ENCODE peak calls at places on chromosomes 2 and 18, in four cellular contexts. One of them, this sample, is unnamed.

GRCh38 chr2:113806217-113806913 is 49.9 kb upstream of the SLC35F5 start:
- DNase-seq in natural killer cell: no peak
- DNase-seq in GM10248: no peak
- DNase-seq in HFFc6: peak
- DNase-seq in this sample: no peak

GRCh38 chr2:168961450-168962229 is 60.5 kb downstream of the G6PC2 start:
- DNase-seq in natural killer cell: no peak
- DNase-seq in GM10248: peak
- DNase-seq in HFFc6: peak
- DNase-seq in this sample: peak

GRCh38 chr18:79525556-79526467 is 130.1 kb downstream of the NFATC1 start:
- DNase-seq in natural killer cell: peak
- DNase-seq in GM10248: no peak
- DNase-seq in HFFc6: no peak
- DNase-seq in this sample: no peak

GRCh38 chr2:141869572-141869971 is 261.2 kb downstream of the LRP1B start:
- DNase-seq in natural killer cell: no peak
- DNase-seq in GM10248: no peak
- DNase-seq in HFFc6: no peak
- DNase-seq in this sample: no peak

GRCh38 chr2:55425449-55425848 is 5.8 kb upstream of the CCDC88A start:
- DNase-seq in natural killer cell: no peak
- DNase-seq in GM10248: no peak
- DNase-seq in HFFc6: peak
- DNase-seq in this sample: no peak

GRCh38 chr18:8930990-8931648 is 171.4 kb upstream of the NDUFV2 start:
- DNase-seq in natural killer cell: no peak
- DNase-seq in GM10248: no peak
- DNase-seq in HFFc6: no peak
- DNase-seq in this sample: no peak

GRCh38 chr2:218878486-218878885 is 2.2 kb upstream of the WNT10A start:
- DNase-seq in natural killer cell: no peak
- DNase-seq in GM10248: no peak
- DNase-seq in HFFc6: no peak
- DNase-seq in this sample: no peak

GRCh38 chr2:16744521-16744920 is 78.9 kb upstream of the CYRIA start:
- DNase-seq in natural killer cell: no peak
- DNase-seq in GM10248: no peak
- DNase-seq in HFFc6: no peak
- DNase-seq in this sample: no peak

DNA sequence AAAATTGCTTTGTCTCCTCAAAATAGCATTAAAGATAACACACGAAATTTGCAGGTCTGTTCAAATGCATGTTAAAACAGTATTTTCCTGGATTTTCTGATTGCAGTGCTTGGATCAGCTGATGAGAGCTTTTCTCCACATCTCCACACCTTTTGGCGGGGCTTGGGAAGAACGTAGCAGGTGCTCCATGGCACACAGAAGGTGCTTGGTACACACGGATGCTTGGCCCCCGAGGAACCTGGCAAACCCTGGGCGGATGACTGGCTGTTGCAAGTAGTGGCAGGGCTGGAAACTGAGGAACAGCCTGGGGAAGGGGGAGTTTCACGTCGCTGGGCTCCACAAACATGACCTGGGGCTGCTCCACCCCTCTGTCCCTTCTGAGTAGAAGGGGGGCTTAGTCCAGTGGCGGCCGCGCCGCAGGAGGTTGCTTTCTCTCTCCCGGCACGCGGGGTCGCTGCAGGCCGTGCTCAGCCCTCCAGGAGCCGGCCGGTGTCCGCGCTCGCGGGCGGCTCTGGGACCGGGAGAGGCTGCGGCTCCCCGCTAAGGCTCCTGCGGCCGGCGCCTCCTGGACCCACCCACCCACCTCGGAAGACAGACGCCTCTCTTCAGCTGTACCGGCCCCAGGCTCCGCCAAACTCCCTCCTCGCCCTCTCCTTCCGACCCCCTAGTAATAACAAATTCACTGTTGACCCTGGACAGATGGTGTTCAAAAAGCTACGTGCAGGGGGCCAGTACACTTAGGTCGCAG is 69.3 kb downstream of the MARCO start:
- DNase-seq in natural killer cell: no peak
- DNase-seq in GM10248: peak
- DNase-seq in HFFc6: no peak
- DNase-seq in this sample: peak
- TF ChIP-seq CTCF in natural killer cell: no peak
- TF ChIP-seq CTCF in GM10248: peak
- TF ChIP-seq CTCF in HFFc6: peak
- TF ChIP-seq CTCF in this sample: peak

GRCh38 chr18:34643982-34644381 is 66.1 kb upstream of the DTNA start:
- DNase-seq in natural killer cell: no peak
- DNase-seq in GM10248: no peak
- DNase-seq in HFFc6: no peak
- DNase-seq in this sample: no peak
- TF ChIP-seq CTCF in natural killer cell: no peak
- TF ChIP-seq CTCF in GM10248: no peak
- TF ChIP-seq CTCF in HFFc6: no peak
- TF ChIP-seq CTCF in this sample: no peak

DNA sequence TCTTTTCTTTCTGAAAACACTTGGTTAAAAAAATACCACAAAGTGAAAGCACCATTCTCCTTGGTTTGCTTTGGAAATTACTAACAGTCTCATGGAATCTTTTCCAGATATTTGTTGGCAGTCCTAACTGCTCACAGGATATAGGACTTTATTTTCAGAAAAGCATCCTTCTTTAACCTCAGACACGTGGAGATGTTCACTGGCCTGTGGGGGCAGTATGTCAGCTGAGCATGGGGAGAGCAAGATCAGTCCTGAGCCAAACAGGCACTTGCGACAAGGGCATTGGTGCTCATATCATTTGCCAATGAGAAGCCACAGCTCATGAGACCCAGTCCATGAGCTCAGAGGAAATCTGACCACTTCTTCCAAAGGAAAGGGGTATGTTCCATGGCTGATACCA is 371.9 kb downstream of the NBAS start:
- DNase-seq in natural killer cell: no peak
- DNase-seq in GM10248: no peak
- DNase-seq in HFFc6: no peak
- DNase-seq in this sample: no peak
- TF ChIP-seq CTCF in natural killer cell: no peak
- TF ChIP-seq CTCF in GM10248: no peak
- TF ChIP-seq CTCF in HFFc6: no peak
- TF ChIP-seq CTCF in this sample: no peak

GRCh38 chr2:232893834-232894233 is 23.8 kb downstream of the SNORC start:
- DNase-seq in natural killer cell: no peak
- DNase-seq in GM10248: no peak
- DNase-seq in HFFc6: no peak
- DNase-seq in this sample: no peak
- TF ChIP-seq CTCF in natural killer cell: no peak
- TF ChIP-seq CTCF in GM10248: no peak
- TF ChIP-seq CTCF in HFFc6: no peak
- TF ChIP-seq CTCF in this sample: no peak

GRCh38 chr2:174573621-174574081 is 24.0 kb downstream of the WIPF1 start:
- DNase-seq in natural killer cell: no peak
- DNase-seq in GM10248: no peak
- DNase-seq in HFFc6: no peak
- DNase-seq in this sample: no peak
- TF ChIP-seq CTCF in natural killer cell: no peak
- TF ChIP-seq CTCF in GM10248: no peak
- TF ChIP-seq CTCF in HFFc6: no peak
- TF ChIP-seq CTCF in this sample: no peak

DNA sequence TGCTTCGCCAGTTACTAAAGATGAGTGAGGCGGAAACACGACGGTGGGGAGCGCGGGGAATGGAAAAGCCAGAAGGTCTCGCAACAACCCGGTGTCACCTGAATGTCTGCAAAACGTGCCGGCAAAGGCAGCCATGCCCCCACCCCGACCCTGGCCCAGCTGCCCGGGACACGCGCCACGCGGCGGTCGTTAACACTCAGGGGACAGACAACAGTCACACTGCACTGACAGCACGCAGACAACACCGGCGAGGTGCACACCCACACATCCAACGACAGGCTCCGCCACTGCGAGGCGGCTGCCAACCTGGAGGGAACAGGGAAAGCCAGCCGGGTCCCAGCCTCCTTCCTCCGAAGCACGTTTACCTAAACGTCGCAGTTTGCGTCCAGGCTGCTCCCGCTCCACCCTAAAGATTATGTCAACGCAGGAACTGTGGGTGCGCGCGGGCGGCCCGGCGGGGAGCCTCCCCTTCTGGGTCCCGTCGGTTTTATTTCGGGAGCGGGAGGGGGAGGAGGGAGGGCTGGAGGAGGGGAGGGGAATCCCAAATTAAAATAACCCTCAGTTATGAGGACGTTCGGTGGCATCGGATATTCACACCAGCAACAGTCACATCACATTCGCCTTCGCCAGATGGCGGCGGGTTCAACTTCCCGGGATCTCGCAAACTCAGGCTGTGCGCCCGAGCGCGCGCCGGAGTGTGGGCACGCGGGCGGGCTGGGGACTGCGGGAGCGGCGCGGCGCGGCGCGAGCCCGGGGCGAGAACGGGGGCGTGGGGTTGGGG is 694 bp downstream of the PTGR3 start:
- DNase-seq in natural killer cell: peak
- DNase-seq in GM10248: peak
- DNase-seq in HFFc6: no peak
- DNase-seq in this sample: no peak
- TF ChIP-seq CTCF in natural killer cell: no peak
- TF ChIP-seq CTCF in GM10248: no peak
- TF ChIP-seq CTCF in HFFc6: peak
- TF ChIP-seq CTCF in this sample: peak